ENCODE peak calls at places on chromosomes 11 and 22, in four cellular contexts. E is NCI-H1048; D is stimulated activated CD8-positive, alpha-beta memory T cell treated with anti-CD3 and anti-CD28 coated beads, Interleukin-7, amount 100 ng/mL, for 24 hours; G is mesothelial cell of epicardium. X is an unnamed sample.

GRCh38 chr22:45995405-45996101 is 18.6 kb upstream of the WNT7B start:
- DNase-seq in E (no peak), D (no peak), G (no peak), X (no peak)

GRCh38 chr22:37198290-37199102 is 10.4 kb upstream of the C1QTNF6 start:
- DNase-seq in E (peak), D (peak), G (peak), X (peak)

GRCh38 chr11:131809203-131809948 is 439.0 kb downstream of the NTM start:
- DNase-seq in E (no peak), D (no peak), G (no peak), X (peak)

GRCh38 chr11:93646399-93646798 is 15.1 kb upstream of the CEP295 start:
- DNase-seq in E (no peak), D (no peak), G (no peak), X (no peak)

GRCh38 chr11:19546325-19546724 is 166.3 kb upstream of the NAV2 start:
- DNase-seq in E (no peak), D (no peak), G (no peak), X (peak)

GRCh38 chr11:122756417-122756816 is 81.9 kb upstream of the CRTAM start:
- DNase-seq in E (no peak), D (no peak), G (no peak), X (no peak)

GRCh38 chr11:2832718-2833020 is 52.9 kb downstream of the CDKN1C start:
- DNase-seq in E (no peak), D (no peak), G (no peak), X (no peak)

GRCh38 chr22:16975155-16975885 is 32.7 kb downstream of the GAB4 start:
- DNase-seq in E (no peak), D (no peak), G (no peak), X (no peak)

GRCh38 chr11:108498046-108498815 is at the start of gene POGLUT3:
- DNase-seq in E (peak), D (peak), G (peak), X (peak)

GRCh38 chr11:71213696-71214552 is 38.5 kb downstream of the SHANK2 start:
- DNase-seq in E (no peak), D (no peak), G (no peak), X (no peak)

GRCh38 chr22:42878561-42879305 is 21.7 kb upstream of the ARFGAP3 start:
- DNase-seq in E (no peak), D (no peak), G (no peak), X (no peak)

GRCh38 chr11:80937831-80938230 is 1497.0 kb upstream of the TENM4 start:
- DNase-seq in E (no peak), D (no peak), G (no peak), X (peak)

GRCh38 chr11:93904711-93905110 is 54.3 kb upstream of the VSTM5 start:
- DNase-seq in E (no peak), D (no peak), G (no peak), X (no peak)

GRCh38 chr11:839875-840617 is 2.3 kb downstream of the POLR2L start:
- DNase-seq in E (no peak), D (no peak), G (no peak), X (no peak)

GRCh38 chr11:85154294-85154693 is 472.9 kb downstream of the DLG2 start:
- DNase-seq in E (no peak), D (no peak), G (no peak), X (no peak)

X was measured in AG08395.